ENCODE peak calls at places on chromosomes 11 and 22, in five cellular contexts. One of them, this sample, is unnamed.

GRCh38 chr11:61751384-61751783 is 1.1 kb upstream of the MYRF start:
- DNase-seq in endothelial cell: no peak
- DNase-seq in stimulated activated CD8-positive, alpha-beta memory T cell treated with anti-CD3 and anti-CD28 coated beads, Interleukin-2, amount 100 ng/mL, for 1 hour: no peak
- DNase-seq in stimulated activated CD4-positive, alpha-beta T cell treated with anti-CD3 and anti-CD28 coated beads, Interleukin-1b, Interleukin-23, amount 100 ng/mL, for 1 hour: no peak
- DNase-seq in cardiac fibroblast: no peak
- DNase-seq in this sample: no peak

GRCh38 chr11:63670738-63671321 is 346 bp downstream of the ATL3 start:
- DNase-seq in endothelial cell: peak; percentile 45
- DNase-seq in stimulated activated CD8-positive, alpha-beta memory T cell treated with anti-CD3 and anti-CD28 coated beads, Interleukin-2, amount 100 ng/mL, for 1 hour: no peak
- DNase-seq in stimulated activated CD4-positive, alpha-beta T cell treated with anti-CD3 and anti-CD28 coated beads, Interleukin-1b, Interleukin-23, amount 100 ng/mL, for 1 hour: no peak
- DNase-seq in cardiac fibroblast: peak; percentile 55
- DNase-seq in this sample: peak; percentile 44

GRCh38 chr22:40758390-40758789 is 60.8 kb downstream of the SLC25A17 start:
- DNase-seq in stimulated activated CD4-positive, alpha-beta T cell treated with anti-CD3 and anti-CD28 coated beads, Interleukin-1b, Interleukin-23, amount 100 ng/mL, for 1 hour: no peak
- DNase-seq in endothelial cell: no peak
- DNase-seq in stimulated activated CD8-positive, alpha-beta memory T cell treated with anti-CD3 and anti-CD28 coated beads, Interleukin-2, amount 100 ng/mL, for 1 hour: no peak
- DNase-seq in cardiac fibroblast: no peak
- DNase-seq in this sample: no peak

GRCh38 chr22:36087784-36088183 is 59.2 kb upstream of the RBFOX2 start:
- DNase-seq in cardiac fibroblast: no peak
- DNase-seq in endothelial cell: no peak
- DNase-seq in stimulated activated CD8-positive, alpha-beta memory T cell treated with anti-CD3 and anti-CD28 coated beads, Interleukin-2, amount 100 ng/mL, for 1 hour: no peak
- DNase-seq in stimulated activated CD4-positive, alpha-beta T cell treated with anti-CD3 and anti-CD28 coated beads, Interleukin-1b, Interleukin-23, amount 100 ng/mL, for 1 hour: no peak
- DNase-seq in this sample: no peak

GRCh38 chr11:4543561-4543960 is 1.4 kb upstream of the OR52M1 start:
- DNase-seq in stimulated activated CD8-positive, alpha-beta memory T cell treated with anti-CD3 and anti-CD28 coated beads, Interleukin-2, amount 100 ng/mL, for 1 hour: no peak
- DNase-seq in endothelial cell: no peak
- DNase-seq in cardiac fibroblast: no peak
- DNase-seq in stimulated activated CD4-positive, alpha-beta T cell treated with anti-CD3 and anti-CD28 coated beads, Interleukin-1b, Interleukin-23, amount 100 ng/mL, for 1 hour: no peak
- DNase-seq in this sample: no peak

GRCh38 chr11:119365071-119365591 is 16.4 kb downstream of the USP2 start:
- DNase-seq in stimulated activated CD8-positive, alpha-beta memory T cell treated with anti-CD3 and anti-CD28 coated beads, Interleukin-2, amount 100 ng/mL, for 1 hour: no peak
- DNase-seq in cardiac fibroblast: no peak
- DNase-seq in endothelial cell: no peak
- DNase-seq in stimulated activated CD4-positive, alpha-beta T cell treated with anti-CD3 and anti-CD28 coated beads, Interleukin-1b, Interleukin-23, amount 100 ng/mL, for 1 hour: no peak
- DNase-seq in this sample: no peak

GRCh38 chr11:128448981-128449713 is 138.2 kb downstream of the ETS1 start:
- DNase-seq in stimulated activated CD4-positive, alpha-beta T cell treated with anti-CD3 and anti-CD28 coated beads, Interleukin-1b, Interleukin-23, amount 100 ng/mL, for 1 hour: no peak
- DNase-seq in stimulated activated CD8-positive, alpha-beta memory T cell treated with anti-CD3 and anti-CD28 coated beads, Interleukin-2, amount 100 ng/mL, for 1 hour: no peak
- DNase-seq in endothelial cell: no peak
- DNase-seq in cardiac fibroblast: peak; percentile 62
- DNase-seq in this sample: no peak

GRCh38 chr22:21758056-21758455 is 22.5 kb upstream of the YPEL1 start:
- DNase-seq in endothelial cell: no peak
- DNase-seq in stimulated activated CD4-positive, alpha-beta T cell treated with anti-CD3 and anti-CD28 coated beads, Interleukin-1b, Interleukin-23, amount 100 ng/mL, for 1 hour: no peak
- DNase-seq in stimulated activated CD8-positive, alpha-beta memory T cell treated with anti-CD3 and anti-CD28 coated beads, Interleukin-2, amount 100 ng/mL, for 1 hour: no peak
- DNase-seq in cardiac fibroblast: peak; percentile 11
- DNase-seq in this sample: no peak

GRCh38 chr11:99522467-99523173 is 501.9 kb downstream of the CNTN5 start:
- DNase-seq in endothelial cell: no peak
- DNase-seq in stimulated activated CD4-positive, alpha-beta T cell treated with anti-CD3 and anti-CD28 coated beads, Interleukin-1b, Interleukin-23, amount 100 ng/mL, for 1 hour: no peak
- DNase-seq in cardiac fibroblast: no peak
- DNase-seq in stimulated activated CD8-positive, alpha-beta memory T cell treated with anti-CD3 and anti-CD28 coated beads, Interleukin-2, amount 100 ng/mL, for 1 hour: no peak
- DNase-seq in this sample: no peak

GRCh38 chr22:36756031-36756430 is 19.9 kb downstream of the IFT27 start:
- DNase-seq in stimulated activated CD4-positive, alpha-beta T cell treated with anti-CD3 and anti-CD28 coated beads, Interleukin-1b, Interleukin-23, amount 100 ng/mL, for 1 hour: no peak
- DNase-seq in endothelial cell: no peak
- DNase-seq in stimulated activated CD8-positive, alpha-beta memory T cell treated with anti-CD3 and anti-CD28 coated beads, Interleukin-2, amount 100 ng/mL, for 1 hour: no peak
- DNase-seq in cardiac fibroblast: no peak
- DNase-seq in this sample: no peak

GRCh38 chr22:36541831-36542391 is 12.9 kb upstream of the EIF3D start:
- DNase-seq in endothelial cell: no peak
- DNase-seq in stimulated activated CD4-positive, alpha-beta T cell treated with anti-CD3 and anti-CD28 coated beads, Interleukin-1b, Interleukin-23, amount 100 ng/mL, for 1 hour: no peak
- DNase-seq in cardiac fibroblast: peak; percentile 72
- DNase-seq in stimulated activated CD8-positive, alpha-beta memory T cell treated with anti-CD3 and anti-CD28 coated beads, Interleukin-2, amount 100 ng/mL, for 1 hour: no peak
- DNase-seq in this sample: no peak

GRCh38 chr11:94740975-94741707 is 27.0 kb upstream of the AMOTL1 start:
- DNase-seq in stimulated activated CD4-positive, alpha-beta T cell treated with anti-CD3 and anti-CD28 coated beads, Interleukin-1b, Interleukin-23, amount 100 ng/mL, for 1 hour: no peak
- DNase-seq in cardiac fibroblast: peak; percentile 58
- DNase-seq in endothelial cell: peak; percentile 15
- DNase-seq in stimulated activated CD8-positive, alpha-beta memory T cell treated with anti-CD3 and anti-CD28 coated beads, Interleukin-2, amount 100 ng/mL, for 1 hour: no peak
- DNase-seq in this sample: no peak

GRCh38 chr11:101436511-101437142 is 147.2 kb downstream of the TRPC6 start:
- DNase-seq in stimulated activated CD8-positive, alpha-beta memory T cell treated with anti-CD3 and anti-CD28 coated beads, Interleukin-2, amount 100 ng/mL, for 1 hour: no peak
- DNase-seq in endothelial cell: peak; percentile 59
- DNase-seq in cardiac fibroblast: peak; percentile 51
- DNase-seq in stimulated activated CD4-positive, alpha-beta T cell treated with anti-CD3 and anti-CD28 coated beads, Interleukin-1b, Interleukin-23, amount 100 ng/mL, for 1 hour: no peak
- DNase-seq in this sample: no peak

GRCh38 chr11:27722945-27723344 is 22.7 kb upstream of the BDNF start:
- DNase-seq in cardiac fibroblast: no peak
- DNase-seq in stimulated activated CD4-positive, alpha-beta T cell treated with anti-CD3 and anti-CD28 coated beads, Interleukin-1b, Interleukin-23, amount 100 ng/mL, for 1 hour: no peak
- DNase-seq in stimulated activated CD8-positive, alpha-beta memory T cell treated with anti-CD3 and anti-CD28 coated beads, Interleukin-2, amount 100 ng/mL, for 1 hour: no peak
- DNase-seq in endothelial cell: no peak
- DNase-seq in this sample: no peak

GRCh38 chr11:77547863-77548551 is 41.7 kb upstream of the AQP11 start:
- DNase-seq in endothelial cell: peak; percentile 28
- DNase-seq in stimulated activated CD4-positive, alpha-beta T cell treated with anti-CD3 and anti-CD28 coated beads, Interleukin-1b, Interleukin-23, amount 100 ng/mL, for 1 hour: no peak
- DNase-seq in stimulated activated CD8-positive, alpha-beta memory T cell treated with anti-CD3 and anti-CD28 coated beads, Interleukin-2, amount 100 ng/mL, for 1 hour: no peak
- DNase-seq in cardiac fibroblast: peak; percentile 81
- DNase-seq in this sample: peak; percentile 57

GRCh38 chr11:117411736-117412135 is 84.1 kb downstream of the CEP164 start:
- DNase-seq in stimulated activated CD4-positive, alpha-beta T cell treated with anti-CD3 and anti-CD28 coated beads, Interleukin-1b, Interleukin-23, amount 100 ng/mL, for 1 hour: no peak
- DNase-seq in cardiac fibroblast: no peak
- DNase-seq in endothelial cell: no peak
- DNase-seq in stimulated activated CD8-positive, alpha-beta memory T cell treated with anti-CD3 and anti-CD28 coated beads, Interleukin-2, amount 100 ng/mL, for 1 hour: no peak
- DNase-seq in this sample: no peak

GRCh38 chr22:30872282-30873041 is 96.1 kb downstream of the MORC2 start:
- DNase-seq in stimulated activated CD8-positive, alpha-beta memory T cell treated with anti-CD3 and anti-CD28 coated beads, Interleukin-2, amount 100 ng/mL, for 1 hour: no peak
- DNase-seq in stimulated activated CD4-positive, alpha-beta T cell treated with anti-CD3 and anti-CD28 coated beads, Interleukin-1b, Interleukin-23, amount 100 ng/mL, for 1 hour: no peak
- DNase-seq in endothelial cell: no peak
- DNase-seq in cardiac fibroblast: no peak
- DNase-seq in this sample: peak; percentile 68

GRCh38 chr11:76226626-76227025 is 20.3 kb upstream of the WNT11 start:
- DNase-seq in cardiac fibroblast: no peak
- DNase-seq in endothelial cell: no peak
- DNase-seq in stimulated activated CD4-positive, alpha-beta T cell treated with anti-CD3 and anti-CD28 coated beads, Interleukin-1b, Interleukin-23, amount 100 ng/mL, for 1 hour: no peak
- DNase-seq in stimulated activated CD8-positive, alpha-beta memory T cell treated with anti-CD3 and anti-CD28 coated beads, Interleukin-2, amount 100 ng/mL, for 1 hour: no peak
- DNase-seq in this sample: no peak

GRCh38 chr11:6319879-6320410 is 356 bp downstream of the CAVIN3 start:
- DNase-seq in cardiac fibroblast: peak; percentile 95
- DNase-seq in endothelial cell: peak; percentile 62
- DNase-seq in stimulated activated CD8-positive, alpha-beta memory T cell treated with anti-CD3 and anti-CD28 coated beads, Interleukin-2, amount 100 ng/mL, for 1 hour: no peak
- DNase-seq in stimulated activated CD4-positive, alpha-beta T cell treated with anti-CD3 and anti-CD28 coated beads, Interleukin-1b, Interleukin-23, amount 100 ng/mL, for 1 hour: no peak
- DNase-seq in this sample: peak; percentile 92

GRCh38 chr11:103727262-103727661 is 309.2 kb upstream of the DDI1 start:
- DNase-seq in cardiac fibroblast: no peak
- DNase-seq in endothelial cell: no peak
- DNase-seq in stimulated activated CD8-positive, alpha-beta memory T cell treated with anti-CD3 and anti-CD28 coated beads, Interleukin-2, amount 100 ng/mL, for 1 hour: no peak
- DNase-seq in stimulated activated CD4-positive, alpha-beta T cell treated with anti-CD3 and anti-CD28 coated beads, Interleukin-1b, Interleukin-23, amount 100 ng/mL, for 1 hour: no peak
- DNase-seq in this sample: no peak

GRCh38 chr11:69052343-69053168 is 3.8 kb downstream of the TPCN2 start:
- DNase-seq in cardiac fibroblast: no peak
- DNase-seq in stimulated activated CD8-positive, alpha-beta memory T cell treated with anti-CD3 and anti-CD28 coated beads, Interleukin-2, amount 100 ng/mL, for 1 hour: no peak
- DNase-seq in endothelial cell: no peak
- DNase-seq in stimulated activated CD4-positive, alpha-beta T cell treated with anti-CD3 and anti-CD28 coated beads, Interleukin-1b, Interleukin-23, amount 100 ng/mL, for 1 hour: no peak
- DNase-seq in this sample: peak; percentile 92

GRCh38 chr11:2725367-2726300 is 25.8 kb upstream of the KCNQ1OT1 start:
- DNase-seq in stimulated activated CD8-positive, alpha-beta memory T cell treated with anti-CD3 and anti-CD28 coated beads, Interleukin-2, amount 100 ng/mL, for 1 hour: no peak
- DNase-seq in stimulated activated CD4-positive, alpha-beta T cell treated with anti-CD3 and anti-CD28 coated beads, Interleukin-1b, Interleukin-23, amount 100 ng/mL, for 1 hour: no peak
- DNase-seq in cardiac fibroblast: peak; percentile 97
- DNase-seq in endothelial cell: no peak
- DNase-seq in this sample: no peak

This sample was measured in foreskin melanocyte.